ENCODE peak calls at places on chromosome 11, in eight cellular contexts. One of them, this sample, is unnamed.

GRCh38 chr11:114251797-114252327 is 44.3 kb upstream of the NNMT start:
- DNase-seq in stomach: no peak
- DNase-seq in effector memory CD8-positive, alpha-beta T cell: no peak
- DNase-seq in iPS-NIHi11: peak
- DNase-seq in aorta: peak
- DNase-seq in stimulated activated CD4-positive, alpha-beta T cell treated with anti-CD3 and anti-CD28 coated beads, Interleukin-1b, Interleukin-23, amount 100 ng/mL, for 24 hours: no peak
- DNase-seq in NCI-H146: no peak
- DNase-seq in NCI-H1092: no peak
- DNase-seq in this sample: no peak

GRCh38 chr11:124762077-124762623 is at the start of gene ESAM:
- DNase-seq in stomach: peak
- DNase-seq in effector memory CD8-positive, alpha-beta T cell: peak
- DNase-seq in iPS-NIHi11: peak
- DNase-seq in aorta: peak
- DNase-seq in stimulated activated CD4-positive, alpha-beta T cell treated with anti-CD3 and anti-CD28 coated beads, Interleukin-1b, Interleukin-23, amount 100 ng/mL, for 24 hours: peak
- DNase-seq in NCI-H146: peak
- DNase-seq in NCI-H1092: no peak
- DNase-seq in this sample: peak

GRCh38 chr11:134250675-134251074 is 2.5 kb downstream of the THYN1 start:
- DNase-seq in stomach: no peak
- DNase-seq in effector memory CD8-positive, alpha-beta T cell: no peak
- DNase-seq in iPS-NIHi11: no peak
- DNase-seq in aorta: no peak
- DNase-seq in stimulated activated CD4-positive, alpha-beta T cell treated with anti-CD3 and anti-CD28 coated beads, Interleukin-1b, Interleukin-23, amount 100 ng/mL, for 24 hours: no peak
- DNase-seq in NCI-H146: no peak
- DNase-seq in NCI-H1092: no peak
- DNase-seq in this sample: no peak

GRCh38 chr11:69049490-69049867 is 747 bp downstream of the TPCN2 start:
- DNase-seq in stomach: no peak
- DNase-seq in effector memory CD8-positive, alpha-beta T cell: no peak
- DNase-seq in iPS-NIHi11: no peak
- DNase-seq in aorta: no peak
- DNase-seq in stimulated activated CD4-positive, alpha-beta T cell treated with anti-CD3 and anti-CD28 coated beads, Interleukin-1b, Interleukin-23, amount 100 ng/mL, for 24 hours: no peak
- DNase-seq in NCI-H146: no peak
- DNase-seq in NCI-H1092: no peak
- DNase-seq in this sample: no peak

GRCh38 chr11:86926975-86927374 is 28.2 kb downstream of the FZD4 start:
- DNase-seq in stomach: no peak
- DNase-seq in effector memory CD8-positive, alpha-beta T cell: no peak
- DNase-seq in iPS-NIHi11: no peak
- DNase-seq in aorta: no peak
- DNase-seq in stimulated activated CD4-positive, alpha-beta T cell treated with anti-CD3 and anti-CD28 coated beads, Interleukin-1b, Interleukin-23, amount 100 ng/mL, for 24 hours: no peak
- DNase-seq in NCI-H146: no peak
- DNase-seq in NCI-H1092: no peak
- DNase-seq in this sample: no peak

GRCh38 chr11:13223112-13223511 is 54.5 kb upstream of the BMAL1 start:
- DNase-seq in stomach: no peak
- DNase-seq in effector memory CD8-positive, alpha-beta T cell: no peak
- DNase-seq in iPS-NIHi11: no peak
- DNase-seq in aorta: no peak
- DNase-seq in stimulated activated CD4-positive, alpha-beta T cell treated with anti-CD3 and anti-CD28 coated beads, Interleukin-1b, Interleukin-23, amount 100 ng/mL, for 24 hours: no peak
- DNase-seq in NCI-H146: no peak
- DNase-seq in NCI-H1092: no peak
- DNase-seq in this sample: no peak

GRCh38 chr11:87092159-87092558 is 54.4 kb downstream of the TMEM135 start:
- DNase-seq in stomach: no peak
- DNase-seq in effector memory CD8-positive, alpha-beta T cell: no peak
- DNase-seq in iPS-NIHi11: no peak
- DNase-seq in aorta: no peak
- DNase-seq in stimulated activated CD4-positive, alpha-beta T cell treated with anti-CD3 and anti-CD28 coated beads, Interleukin-1b, Interleukin-23, amount 100 ng/mL, for 24 hours: no peak
- DNase-seq in NCI-H146: no peak
- DNase-seq in NCI-H1092: no peak
- DNase-seq in this sample: no peak

GRCh38 chr11:43392713-43393112 is 34.0 kb downstream of the TTC17 start:
- DNase-seq in stomach: no peak
- DNase-seq in effector memory CD8-positive, alpha-beta T cell: no peak
- DNase-seq in iPS-NIHi11: no peak
- DNase-seq in aorta: no peak
- DNase-seq in stimulated activated CD4-positive, alpha-beta T cell treated with anti-CD3 and anti-CD28 coated beads, Interleukin-1b, Interleukin-23, amount 100 ng/mL, for 24 hours: no peak
- DNase-seq in NCI-H146: no peak
- DNase-seq in NCI-H1092: no peak
- DNase-seq in this sample: no peak

GRCh38 chr11:61120099-61120864 is 18.0 kb downstream of the CD5 start:
- DNase-seq in stomach: no peak
- DNase-seq in effector memory CD8-positive, alpha-beta T cell: no peak
- DNase-seq in iPS-NIHi11: no peak
- DNase-seq in aorta: peak
- DNase-seq in stimulated activated CD4-positive, alpha-beta T cell treated with anti-CD3 and anti-CD28 coated beads, Interleukin-1b, Interleukin-23, amount 100 ng/mL, for 24 hours: no peak
- DNase-seq in NCI-H146: no peak
- DNase-seq in NCI-H1092: no peak
- DNase-seq in this sample: no peak

GRCh38 chr11:93939084-93939780 is 81.9 kb upstream of the HEPHL1 start:
- DNase-seq in stomach: no peak
- DNase-seq in effector memory CD8-positive, alpha-beta T cell: no peak
- DNase-seq in iPS-NIHi11: no peak
- DNase-seq in aorta: no peak
- DNase-seq in stimulated activated CD4-positive, alpha-beta T cell treated with anti-CD3 and anti-CD28 coated beads, Interleukin-1b, Interleukin-23, amount 100 ng/mL, for 24 hours: no peak
- DNase-seq in NCI-H146: no peak
- DNase-seq in NCI-H1092: no peak
- DNase-seq in this sample: no peak

GRCh38 chr11:12460441-12460840 is 83.1 kb downstream of the PARVA start:
- DNase-seq in stomach: no peak
- DNase-seq in effector memory CD8-positive, alpha-beta T cell: no peak
- DNase-seq in iPS-NIHi11: no peak
- DNase-seq in aorta: no peak
- DNase-seq in stimulated activated CD4-positive, alpha-beta T cell treated with anti-CD3 and anti-CD28 coated beads, Interleukin-1b, Interleukin-23, amount 100 ng/mL, for 24 hours: no peak
- DNase-seq in NCI-H146: peak
- DNase-seq in NCI-H1092: no peak
- DNase-seq in this sample: no peak

GRCh38 chr11:67045314-67045713 is 11.3 kb upstream of the RHOD start:
- DNase-seq in stomach: no peak
- DNase-seq in effector memory CD8-positive, alpha-beta T cell: no peak
- DNase-seq in iPS-NIHi11: no peak
- DNase-seq in aorta: peak
- DNase-seq in stimulated activated CD4-positive, alpha-beta T cell treated with anti-CD3 and anti-CD28 coated beads, Interleukin-1b, Interleukin-23, amount 100 ng/mL, for 24 hours: no peak
- DNase-seq in NCI-H146: no peak
- DNase-seq in NCI-H1092: no peak
- DNase-seq in this sample: no peak

GRCh38 chr11:1740786-1741530 is 9.4 kb downstream of the IFITM10 start:
- DNase-seq in stomach: no peak
- DNase-seq in effector memory CD8-positive, alpha-beta T cell: no peak
- DNase-seq in iPS-NIHi11: no peak
- DNase-seq in aorta: peak
- DNase-seq in stimulated activated CD4-positive, alpha-beta T cell treated with anti-CD3 and anti-CD28 coated beads, Interleukin-1b, Interleukin-23, amount 100 ng/mL, for 24 hours: no peak
- DNase-seq in NCI-H146: no peak
- DNase-seq in NCI-H1092: no peak
- DNase-seq in this sample: no peak

GRCh38 chr11:71936825-71937224 is 8.0 kb downstream of the RNF121 start:
- DNase-seq in stomach: no peak
- DNase-seq in effector memory CD8-positive, alpha-beta T cell: no peak
- DNase-seq in iPS-NIHi11: no peak
- DNase-seq in aorta: no peak
- DNase-seq in stimulated activated CD4-positive, alpha-beta T cell treated with anti-CD3 and anti-CD28 coated beads, Interleukin-1b, Interleukin-23, amount 100 ng/mL, for 24 hours: no peak
- DNase-seq in NCI-H146: no peak
- DNase-seq in NCI-H1092: no peak
- DNase-seq in this sample: no peak

GRCh38 chr11:2698386-2699184 is 1.2 kb downstream of the KCNQ1OT1 start:
- DNase-seq in stomach: no peak
- DNase-seq in effector memory CD8-positive, alpha-beta T cell: no peak
- DNase-seq in iPS-NIHi11: no peak
- DNase-seq in aorta: no peak
- DNase-seq in stimulated activated CD4-positive, alpha-beta T cell treated with anti-CD3 and anti-CD28 coated beads, Interleukin-1b, Interleukin-23, amount 100 ng/mL, for 24 hours: no peak
- DNase-seq in NCI-H146: no peak
- DNase-seq in NCI-H1092: no peak
- DNase-seq in this sample: no peak

GRCh38 chr11:112343368-112344039 is 82.8 kb upstream of the PLET1 start:
- DNase-seq in stomach: no peak
- DNase-seq in effector memory CD8-positive, alpha-beta T cell: no peak
- DNase-seq in iPS-NIHi11: no peak
- DNase-seq in aorta: no peak
- DNase-seq in stimulated activated CD4-positive, alpha-beta T cell treated with anti-CD3 and anti-CD28 coated beads, Interleukin-1b, Interleukin-23, amount 100 ng/mL, for 24 hours: no peak
- DNase-seq in NCI-H146: peak
- DNase-seq in NCI-H1092: peak
- DNase-seq in this sample: no peak

GRCh38 chr11:112525270-112525669 is 264.6 kb upstream of the PLET1 start:
- DNase-seq in stomach: no peak
- DNase-seq in effector memory CD8-positive, alpha-beta T cell: no peak
- DNase-seq in iPS-NIHi11: no peak
- DNase-seq in aorta: no peak
- DNase-seq in stimulated activated CD4-positive, alpha-beta T cell treated with anti-CD3 and anti-CD28 coated beads, Interleukin-1b, Interleukin-23, amount 100 ng/mL, for 24 hours: no peak
- DNase-seq in NCI-H146: no peak
- DNase-seq in NCI-H1092: no peak
- DNase-seq in this sample: no peak

GRCh38 chr11:69745201-69745600 is 29.9 kb downstream of the FGF4 start:
- DNase-seq in stomach: no peak
- DNase-seq in effector memory CD8-positive, alpha-beta T cell: no peak
- DNase-seq in iPS-NIHi11: no peak
- DNase-seq in aorta: no peak
- DNase-seq in stimulated activated CD4-positive, alpha-beta T cell treated with anti-CD3 and anti-CD28 coated beads, Interleukin-1b, Interleukin-23, amount 100 ng/mL, for 24 hours: no peak
- DNase-seq in NCI-H146: no peak
- DNase-seq in NCI-H1092: no peak
- DNase-seq in this sample: no peak

GRCh38 chr11:9639985-9640384 is 23.9 kb upstream of the SWAP70 start:
- DNase-seq in stomach: no peak
- DNase-seq in effector memory CD8-positive, alpha-beta T cell: no peak
- DNase-seq in iPS-NIHi11: no peak
- DNase-seq in aorta: no peak
- DNase-seq in stimulated activated CD4-positive, alpha-beta T cell treated with anti-CD3 and anti-CD28 coated beads, Interleukin-1b, Interleukin-23, amount 100 ng/mL, for 24 hours: no peak
- DNase-seq in NCI-H146: no peak
- DNase-seq in NCI-H1092: no peak
- DNase-seq in this sample: no peak

GRCh38 chr11:8906629-8907028 is 4.4 kb upstream of the AKIP1 start:
- DNase-seq in stomach: no peak
- DNase-seq in effector memory CD8-positive, alpha-beta T cell: no peak
- DNase-seq in iPS-NIHi11: peak
- DNase-seq in aorta: no peak
- DNase-seq in stimulated activated CD4-positive, alpha-beta T cell treated with anti-CD3 and anti-CD28 coated beads, Interleukin-1b, Interleukin-23, amount 100 ng/mL, for 24 hours: no peak
- DNase-seq in NCI-H146: no peak
- DNase-seq in NCI-H1092: no peak
- DNase-seq in this sample: no peak

GRCh38 chr11:30358569-30358968 is 35.7 kb downstream of the ARL14EP start:
- DNase-seq in stomach: no peak
- DNase-seq in effector memory CD8-positive, alpha-beta T cell: no peak
- DNase-seq in iPS-NIHi11: no peak
- DNase-seq in aorta: no peak
- DNase-seq in stimulated activated CD4-positive, alpha-beta T cell treated with anti-CD3 and anti-CD28 coated beads, Interleukin-1b, Interleukin-23, amount 100 ng/mL, for 24 hours: no peak
- DNase-seq in NCI-H146: no peak
- DNase-seq in NCI-H1092: no peak
- DNase-seq in this sample: no peak

GRCh38 chr11:62671272-62671603 is 235 bp upstream of the UQCC3 start:
- DNase-seq in stomach: no peak
- DNase-seq in effector memory CD8-positive, alpha-beta T cell: peak
- DNase-seq in iPS-NIHi11: no peak
- DNase-seq in aorta: no peak
- DNase-seq in stimulated activated CD4-positive, alpha-beta T cell treated with anti-CD3 and anti-CD28 coated beads, Interleukin-1b, Interleukin-23, amount 100 ng/mL, for 24 hours: no peak
- DNase-seq in NCI-H146: no peak
- DNase-seq in NCI-H1092: no peak
- DNase-seq in this sample: no peak

GRCh38 chr11:104256525-104256924 is 92.6 kb upstream of the PDGFD start:
- DNase-seq in stomach: no peak
- DNase-seq in effector memory CD8-positive, alpha-beta T cell: no peak
- DNase-seq in iPS-NIHi11: no peak
- DNase-seq in aorta: no peak
- DNase-seq in stimulated activated CD4-positive, alpha-beta T cell treated with anti-CD3 and anti-CD28 coated beads, Interleukin-1b, Interleukin-23, amount 100 ng/mL, for 24 hours: no peak
- DNase-seq in NCI-H146: no peak
- DNase-seq in NCI-H1092: no peak
- DNase-seq in this sample: no peak

GRCh38 chr11:122898799-122899198 is 16.2 kb downstream of the JHY start:
- DNase-seq in stomach: no peak
- DNase-seq in effector memory CD8-positive, alpha-beta T cell: no peak
- DNase-seq in iPS-NIHi11: no peak
- DNase-seq in aorta: no peak
- DNase-seq in stimulated activated CD4-positive, alpha-beta T cell treated with anti-CD3 and anti-CD28 coated beads, Interleukin-1b, Interleukin-23, amount 100 ng/mL, for 24 hours: no peak
- DNase-seq in NCI-H146: no peak
- DNase-seq in NCI-H1092: no peak
- DNase-seq in this sample: no peak

GRCh38 chr11:109993786-109994185 is 99.4 kb upstream of the ZC3H12C start:
- DNase-seq in stomach: no peak
- DNase-seq in effector memory CD8-positive, alpha-beta T cell: no peak
- DNase-seq in iPS-NIHi11: no peak
- DNase-seq in aorta: no peak
- DNase-seq in stimulated activated CD4-positive, alpha-beta T cell treated with anti-CD3 and anti-CD28 coated beads, Interleukin-1b, Interleukin-23, amount 100 ng/mL, for 24 hours: no peak
- DNase-seq in NCI-H146: no peak
- DNase-seq in NCI-H1092: no peak
- DNase-seq in this sample: no peak

GRCh38 chr11:81658722-81659121 is 1074.9 kb downstream of the FAM181B start:
- DNase-seq in stomach: no peak
- DNase-seq in effector memory CD8-positive, alpha-beta T cell: no peak
- DNase-seq in iPS-NIHi11: peak
- DNase-seq in aorta: no peak
- DNase-seq in stimulated activated CD4-positive, alpha-beta T cell treated with anti-CD3 and anti-CD28 coated beads, Interleukin-1b, Interleukin-23, amount 100 ng/mL, for 24 hours: no peak
- DNase-seq in NCI-H146: peak
- DNase-seq in NCI-H1092: no peak
- DNase-seq in this sample: no peak

GRCh38 chr11:36273110-36273509 is 16.1 kb downstream of the COMMD9 start:
- DNase-seq in stomach: no peak
- DNase-seq in effector memory CD8-positive, alpha-beta T cell: no peak
- DNase-seq in iPS-NIHi11: no peak
- DNase-seq in aorta: no peak
- DNase-seq in stimulated activated CD4-positive, alpha-beta T cell treated with anti-CD3 and anti-CD28 coated beads, Interleukin-1b, Interleukin-23, amount 100 ng/mL, for 24 hours: no peak
- DNase-seq in NCI-H146: no peak
- DNase-seq in NCI-H1092: peak
- DNase-seq in this sample: no peak

GRCh38 chr11:123519055-123519796 is 89.2 kb downstream of the GRAMD1B start:
- DNase-seq in stomach: no peak
- DNase-seq in effector memory CD8-positive, alpha-beta T cell: no peak
- DNase-seq in iPS-NIHi11: no peak
- DNase-seq in aorta: no peak
- DNase-seq in stimulated activated CD4-positive, alpha-beta T cell treated with anti-CD3 and anti-CD28 coated beads, Interleukin-1b, Interleukin-23, amount 100 ng/mL, for 24 hours: no peak
- DNase-seq in NCI-H146: no peak
- DNase-seq in NCI-H1092: no peak
- DNase-seq in this sample: no peak

GRCh38 chr11:41201156-41201555 is 258.3 kb downstream of the LRRC4C start:
- DNase-seq in stomach: peak
- DNase-seq in effector memory CD8-positive, alpha-beta T cell: no peak
- DNase-seq in iPS-NIHi11: peak
- DNase-seq in aorta: no peak
- DNase-seq in stimulated activated CD4-positive, alpha-beta T cell treated with anti-CD3 and anti-CD28 coated beads, Interleukin-1b, Interleukin-23, amount 100 ng/mL, for 24 hours: no peak
- DNase-seq in NCI-H146: peak
- DNase-seq in NCI-H1092: peak
- DNase-seq in this sample: no peak

GRCh38 chr11:62151737-62152102 is 27.9 kb downstream of the INCENP start:
- DNase-seq in stomach: peak
- DNase-seq in effector memory CD8-positive, alpha-beta T cell: no peak
- DNase-seq in iPS-NIHi11: no peak
- DNase-seq in aorta: peak
- DNase-seq in stimulated activated CD4-positive, alpha-beta T cell treated with anti-CD3 and anti-CD28 coated beads, Interleukin-1b, Interleukin-23, amount 100 ng/mL, for 24 hours: no peak
- DNase-seq in NCI-H146: no peak
- DNase-seq in NCI-H1092: no peak
- DNase-seq in this sample: no peak

This sample was measured in T-helper 22 cell.